ENCODE peak calls at places on chromosome 16, in seven cellular contexts. K, C, H, S, J, T and M are unnamed samples.
A peak's percentile ranks its signal among the peaks of the same experiment; 100 is the strongest.

GRCh38 chr16:78519896-78520295 is 420.4 kb downstream of the WWOX start:
- DNase-seq in K (no peak), C (no peak), H (no peak), S (no peak), J (no peak), T (no peak), M (no peak)

GRCh38 chr16:47565454-47565853 is 104.3 kb downstream of the PHKB start:
- DNase-seq in K (no peak), C (no peak), H (no peak), S (no peak), J (no peak), T (no peak), M (no peak)

GRCh38 chr16:8853611-8854010 is 15.2 kb downstream of the CARHSP1 start:
- DNase-seq in K (no peak), C (no peak), H (no peak), S (no peak), J (no peak), T (no peak), M (no peak)

GRCh38 chr16:31074073-31074813 is at the start of the genes ZNF646 and ZNF668:
- DNase-seq in K (peak; percentile 92), C (peak; percentile 89), H (peak; percentile 96), S (peak; percentile 96), J (peak; percentile 99), T (peak; percentile 94), M (peak; percentile 99)

GRCh38 chr16:48003226-48003907 is 152.4 kb downstream of the ABCC12 start:
- DNase-seq in K (no peak), C (peak; percentile 39), H (no peak), S (no peak), J (no peak), T (no peak), M (no peak)

GRCh38 chr16:24776486-24777220 is 47.2 kb downstream of the TNRC6A start:
- DNase-seq in K (peak; percentile 47), C (no peak), H (no peak), S (no peak), J (no peak), T (no peak), M (no peak)

GRCh38 chr16:21190599-21190998 is 20.8 kb downstream of the ZP2 start:
- DNase-seq in K (peak; percentile 36), C (no peak), H (no peak), S (no peak), J (no peak), T (no peak), M (no peak)

GRCh38 chr16:31141489-31142108 is 6.1 kb upstream of the PRSS8 start:
- DNase-seq in K (peak; percentile 47), C (no peak), H (no peak), S (no peak), J (no peak), T (peak; percentile 38), M (no peak)

GRCh38 chr16:50261707-50262235 is 4.6 kb upstream of the ADCY7 start:
- DNase-seq in K (no peak), C (no peak), H (no peak), S (no peak), J (peak; percentile 57), T (no peak), M (no peak)

GRCh38 chr16:84909686-84910085 is 89.9 kb downstream of the CRISPLD2 start:
- DNase-seq in K (no peak), C (no peak), H (no peak), S (no peak), J (no peak), T (no peak), M (no peak)

GRCh38 chr16:76940251-76940650 is 250.7 kb upstream of the MON1B start:
- DNase-seq in K (no peak), C (no peak), H (no peak), S (no peak), J (no peak), T (no peak), M (no peak)

GRCh38 chr16:19879241-19879792 is 5.3 kb downstream of the GPRC5B start:
- DNase-seq in K (peak; percentile 42), C (peak; percentile 56), H (no peak), S (no peak), J (peak; percentile 28), T (no peak), M (no peak)

DNA sequence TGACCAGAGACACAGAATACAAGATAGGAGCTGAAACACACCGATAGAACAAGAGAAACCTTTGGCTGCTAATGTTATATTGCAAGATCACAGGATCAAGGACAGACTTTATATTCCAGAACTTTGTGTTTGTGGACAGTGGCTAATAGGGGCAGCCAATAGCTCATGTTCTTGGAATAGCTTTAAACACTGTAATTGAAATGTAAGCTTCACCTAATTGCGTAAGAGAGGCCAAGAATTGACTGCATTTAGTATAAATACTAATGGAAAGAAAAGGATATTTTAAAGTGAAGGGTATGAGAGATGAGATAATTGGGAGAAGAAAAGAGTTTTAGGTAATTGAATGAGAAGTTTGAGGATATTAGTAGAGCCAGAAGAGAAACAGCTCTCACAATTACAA is 758.8 kb downstream of the CDH11 start:
- DNase-seq in K (no peak), C (no peak), H (no peak), S (no peak), J (no peak), T (no peak), M (no peak)
- TF ChIP-seq SIN3A in K (no peak), C (no peak), H (no peak), S (no peak), J (no peak), T (no peak), M (no peak)

GRCh38 chr16:89101303-89102034 is 7.8 kb downstream of the ACSF3 start:
- DNase-seq in K (no peak), C (no peak), H (no peak), S (no peak), J (no peak), T (no peak), M (no peak)
- TF ChIP-seq SIN3A in K (no peak), C (no peak), H (no peak), S (no peak), J (no peak), T (no peak), M (no peak)

DNA sequence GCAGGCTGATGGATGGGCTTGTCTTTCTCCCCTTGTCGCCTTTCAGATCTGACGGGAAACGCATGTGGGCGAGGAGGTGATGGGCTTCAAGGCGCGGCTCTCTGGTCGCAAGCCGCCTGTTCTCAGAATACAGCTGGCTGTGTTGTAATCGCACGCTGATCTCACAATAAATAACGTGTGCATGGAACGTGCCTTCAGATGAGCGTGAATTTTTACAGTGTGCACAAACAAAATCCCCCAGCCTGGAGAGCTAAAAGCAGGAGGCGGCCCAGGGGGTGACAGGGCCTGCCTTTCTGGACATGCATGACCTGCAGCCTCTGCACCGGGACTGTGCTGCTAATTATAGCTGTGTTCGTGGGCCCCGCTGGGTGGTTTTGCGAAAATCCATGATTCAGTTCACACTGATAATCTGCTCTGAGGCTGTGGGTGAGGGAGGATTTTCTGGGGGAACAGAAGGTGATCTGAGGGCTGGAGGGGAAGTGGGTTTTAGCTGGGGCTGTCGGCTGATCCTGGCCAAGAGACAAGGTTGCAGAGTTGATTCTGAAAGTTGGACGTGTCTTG is 187.7 kb upstream of the ZNF469 start:
- DNase-seq in K (no peak), C (no peak), H (no peak), S (no peak), J (no peak), T (no peak), M (no peak)
- TF ChIP-seq SIN3A in K (no peak), C (no peak), H (no peak), S (no peak), J (no peak), T (no peak), M (no peak)

DNA sequence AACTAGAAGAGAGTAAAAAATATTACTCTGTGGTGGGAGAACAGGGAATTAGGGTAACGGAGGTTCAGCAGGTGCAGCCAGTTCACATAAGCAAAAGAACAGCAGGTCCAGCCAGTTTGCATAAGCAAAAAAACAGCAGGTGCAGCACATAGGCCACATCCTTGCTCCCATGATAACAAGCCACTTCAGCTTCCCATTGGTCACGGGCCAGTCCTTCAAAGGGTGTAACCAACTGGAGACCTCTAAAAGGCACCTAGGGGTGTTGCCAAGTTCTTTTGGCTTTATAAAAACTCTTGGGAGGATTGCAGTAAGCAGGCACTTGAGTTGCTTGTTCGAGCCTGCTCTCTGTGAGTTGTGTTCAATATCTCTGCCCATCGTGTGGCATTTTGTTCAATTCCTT is 488.1 kb downstream of the XYLT1 start:
- DNase-seq in K (no peak), C (no peak), H (no peak), S (no peak), J (no peak), T (peak; percentile 16), M (no peak)
- TF ChIP-seq SIN3A in K (no peak), C (no peak), H (no peak), S (no peak), J (no peak), T (no peak), M (no peak)

GRCh38 chr16:66553223-66553622 is 847 bp downstream of the CKLF start:
- DNase-seq in K (no peak), C (no peak), H (no peak), S (no peak), J (no peak), T (no peak), M (no peak)
- TF ChIP-seq SIN3A in K (no peak), C (no peak), H (no peak), S (no peak), J (no peak), T (peak; percentile 14), M (no peak)

GRCh38 chr16:69330286-69331109 is at the start of gene PDF:
- DNase-seq in K (peak; percentile 98), C (peak; percentile 93), H (peak; percentile 34), S (no peak), J (peak; percentile 93), T (peak; percentile 93), M (peak; percentile 79)

GRCh38 chr16:69327585-69328310 is 2.6 kb downstream of the PDF start:
- DNase-seq in K (no peak), C (no peak), H (no peak), S (no peak), J (no peak), T (no peak), M (no peak)

GRCh38 chr16:69329369-69330285 is 761 bp downstream of the PDF start:
- DNase-seq in K (peak; percentile 72), C (no peak), H (no peak), S (no peak), J (no peak), T (peak; percentile 51), M (no peak)

GRCh38 chr16:69326172-69326873 is 4.1 kb downstream of the PDF start:
- DNase-seq in K (no peak), C (no peak), H (no peak), S (no peak), J (peak; percentile 94), T (no peak), M (no peak)

GRCh38 chr16:69328854-69329316 is 1.5 kb downstream of the PDF start:
- DNase-seq in K (no peak), C (no peak), H (no peak), S (no peak), J (no peak), T (peak; percentile 24), M (no peak)
- TF ChIP-seq SIN3A in K (no peak), C (no peak), H (no peak), S (no peak), J (no peak), T (no peak), M (no peak)